ENCODE peak calls at places on chromosomes 16 and 17, in ten cellular contexts. Y is naive thymus-derived CD4-positive, alpha-beta T cell; Z is IMR-90; J is NCI-H345; W is H7; V is NCI-H2029; M is GM19239; Q is uterus; O is adipocyte; G is HCT116. B is an unnamed sample.
A peak's percentile ranks its signal among the peaks of the same experiment; 100 is the strongest.

GRCh38 chr17:77810536-77810935 is 148.0 kb upstream of the TNRC6C start:
- DNase-seq in Y (no peak), Q (peak; percentile 72), W (peak; percentile 69), Z (peak; percentile 33), G (no peak), J (peak; percentile 56), M (no peak), V (peak; percentile 35), O (peak; percentile 81), B (no peak)

GRCh38 chr16:79949417-79949816 is 348.9 kb upstream of the MAF start:
- DNase-seq in Y (no peak), M (no peak), G (no peak), Z (no peak), W (no peak), J (no peak), V (no peak), O (no peak), Q (no peak), B (no peak)

GRCh38 chr17:3639981-3640596 is 3.5 kb downstream of the CTNS start:
- DNase-seq in G (no peak), M (no peak), W (no peak), Q (no peak), Y (no peak), Z (peak; percentile 74), J (no peak), O (peak; percentile 38), V (no peak), B (no peak)

GRCh38 chr17:49788443-49789277 is at the start of gene KAT7:
- DNase-seq in J (peak; percentile 99), M (peak; percentile 87), Z (peak; percentile 99), W (peak; percentile 98), O (peak; percentile 100), V (peak; percentile 97), Y (peak; percentile 99), G (peak; percentile 100), Q (peak; percentile 99), B (peak; percentile 98)

GRCh38 chr16:80994451-80994850 is 12.2 kb downstream of the CMC2 start:
- DNase-seq in Y (no peak), O (peak; percentile 30), W (no peak), Q (no peak), G (no peak), M (no peak), J (no peak), Z (peak; percentile 39), V (no peak), B (no peak)

GRCh38 chr17:77435272-77436057 is 294.7 kb downstream of the SEC14L1 start:
- DNase-seq in V (no peak), G (no peak), Z (no peak), O (no peak), M (no peak), Y (peak; percentile 75), Q (no peak), J (no peak), W (no peak), B (no peak)

GRCh38 chr17:5000237-5000639 is 2.5 kb downstream of the KIF1C start:
- DNase-seq in V (no peak), O (peak; percentile 69), Y (no peak), W (peak; percentile 71), Q (peak; percentile 87), M (no peak), J (no peak), G (no peak), Z (no peak), B (no peak)

GRCh38 chr16:30096862-30097563 is 1.0 kb upstream of the YPEL3 start:
- DNase-seq in J (no peak), W (no peak), Q (no peak), G (no peak), M (no peak), O (no peak), Z (no peak), Y (peak; percentile 50), V (no peak), B (no peak)

GRCh38 chr17:29616300-29617048 is 6.2 kb downstream of the CORO6 start:
- DNase-seq in M (no peak), Q (no peak), G (no peak), Y (no peak), O (no peak), J (peak; percentile 44), V (no peak), W (no peak), Z (no peak), B (no peak)

GRCh38 chr17:2102931-2103398 is 48.1 kb downstream of the HIC1 start:
- DNase-seq in Q (no peak), J (no peak), M (no peak), V (no peak), Y (no peak), O (peak; percentile 61), Z (peak; percentile 90), G (peak; percentile 15), W (no peak), B (no peak)

GRCh38 chr17:36641877-36642845 is 40.8 kb downstream of the MRM1 start:
- DNase-seq in Z (no peak), Y (no peak), W (peak; percentile 88), G (no peak), J (peak; percentile 62), V (no peak), O (peak; percentile 39), Q (no peak), M (no peak), B (peak; percentile 83)

GRCh38 chr17:79535728-79536025 is 75.2 kb downstream of the RBFOX3 start:
- DNase-seq in J (no peak), M (no peak), Y (no peak), V (no peak), Q (no peak), W (no peak), G (no peak), O (no peak), Z (no peak), B (no peak)

GRCh38 chr16:6573577-6573976 is 759.1 kb upstream of the RBFOX1 start:
- DNase-seq in G (no peak), V (no peak), Q (no peak), Z (no peak), M (no peak), O (no peak), Y (no peak), W (peak; percentile 57), J (no peak), B (peak; percentile 80)

GRCh38 chr17:81941484-81942166 is 4.5 kb upstream of the PYCR1 start:
- DNase-seq in G (no peak), W (peak; percentile 80), Q (no peak), J (no peak), O (no peak), Y (no peak), Z (no peak), M (no peak), V (no peak), B (no peak)

GRCh38 chr17:49482144-49482817 is 12.8 kb upstream of the NGFR start:
- DNase-seq in W (no peak), M (no peak), J (no peak), O (no peak), V (no peak), Y (no peak), Z (peak; percentile 16), G (no peak), Q (no peak), B (no peak)

GRCh38 chr17:82406131-82406671 is 11.9 kb upstream of the HEXD start:
- DNase-seq in Y (no peak), M (no peak), G (no peak), Q (no peak), V (no peak), Z (no peak), J (no peak), O (no peak), W (peak; percentile 21), B (no peak)

GRCh38 chr17:79741751-79742588 is 11.2 kb downstream of the ENPP7 start:
- DNase-seq in W (peak; percentile 99), G (peak; percentile 46), M (peak; percentile 80), V (no peak), Y (peak; percentile 78), Q (peak; percentile 70), J (peak; percentile 91), O (peak; percentile 82), Z (peak; percentile 32), B (peak; percentile 99)

GRCh38 chr16:50460538-50461399 is 87.4 kb upstream of the NKD1 start:
- DNase-seq in O (no peak), Q (no peak), Z (no peak), W (no peak), M (no peak), J (no peak), Y (no peak), V (no peak), G (no peak), B (no peak)

GRCh38 chr16:85750827-85751641 is at the start of gene C16orf74:
- DNase-seq in J (peak; percentile 38), W (peak; percentile 95), Y (no peak), V (no peak), M (no peak), Q (peak; percentile 26), O (peak; percentile 82), G (no peak), Z (peak; percentile 35), B (peak; percentile 90)

B was measured in SK-N-SH.